ENCODE peak calls at places on chromosomes 1 and 21, in seven cellular contexts. One of them, this sample, is unnamed.

GRCh38 chr21:29416268-29416667 is 117.5 kb downstream of the BACH1 start:
- DNase-seq in aorta: no peak
- DNase-seq in GM19239: no peak
- DNase-seq in substantia nigra: no peak
- DNase-seq in HAP-1: no peak
- DNase-seq in SJCRH30: no peak
- DNase-seq in stimulated activated CD8-positive, alpha-beta memory T cell treated with anti-CD3 and anti-CD28 coated beads, Interleukin-15, amount 100 ng/mL, for 24 hours: no peak
- DNase-seq in this sample: no peak

GRCh38 chr1:8937701-8938100 is 8.0 kb upstream of the CA6 start:
- DNase-seq in HAP-1: no peak
- DNase-seq in substantia nigra: no peak
- DNase-seq in aorta: no peak
- DNase-seq in stimulated activated CD8-positive, alpha-beta memory T cell treated with anti-CD3 and anti-CD28 coated beads, Interleukin-15, amount 100 ng/mL, for 24 hours: no peak
- DNase-seq in GM19239: no peak
- DNase-seq in SJCRH30: no peak
- DNase-seq in this sample: no peak

GRCh38 chr1:41482906-41483895 is 1.3 kb downstream of the EDN2 start:
- DNase-seq in SJCRH30: peak
- DNase-seq in GM19239: no peak
- DNase-seq in aorta: peak
- DNase-seq in HAP-1: no peak
- DNase-seq in stimulated activated CD8-positive, alpha-beta memory T cell treated with anti-CD3 and anti-CD28 coated beads, Interleukin-15, amount 100 ng/mL, for 24 hours: no peak
- DNase-seq in substantia nigra: no peak
- DNase-seq in this sample: no peak

GRCh38 chr1:155719703-155720102 is 30.8 kb downstream of the DAP3 start:
- DNase-seq in GM19239: no peak
- DNase-seq in HAP-1: no peak
- DNase-seq in SJCRH30: no peak
- DNase-seq in substantia nigra: no peak
- DNase-seq in stimulated activated CD8-positive, alpha-beta memory T cell treated with anti-CD3 and anti-CD28 coated beads, Interleukin-15, amount 100 ng/mL, for 24 hours: no peak
- DNase-seq in aorta: no peak
- DNase-seq in this sample: no peak

GRCh38 chr1:33234588-33234990 is 21.7 kb upstream of the ZNF362 start:
- DNase-seq in GM19239: no peak
- DNase-seq in stimulated activated CD8-positive, alpha-beta memory T cell treated with anti-CD3 and anti-CD28 coated beads, Interleukin-15, amount 100 ng/mL, for 24 hours: no peak
- DNase-seq in SJCRH30: peak
- DNase-seq in HAP-1: no peak
- DNase-seq in aorta: no peak
- DNase-seq in substantia nigra: no peak
- DNase-seq in this sample: no peak

GRCh38 chr1:32337855-32338636 is 2.0 kb upstream of the MARCKSL1 start:
- DNase-seq in stimulated activated CD8-positive, alpha-beta memory T cell treated with anti-CD3 and anti-CD28 coated beads, Interleukin-15, amount 100 ng/mL, for 24 hours: no peak
- DNase-seq in GM19239: no peak
- DNase-seq in aorta: peak
- DNase-seq in HAP-1: no peak
- DNase-seq in substantia nigra: peak
- DNase-seq in SJCRH30: peak
- DNase-seq in this sample: no peak

GRCh38 chr1:248704556-248704955 is 2.0 kb upstream of the OR14I1 start:
- DNase-seq in SJCRH30: peak
- DNase-seq in aorta: no peak
- DNase-seq in GM19239: no peak
- DNase-seq in stimulated activated CD8-positive, alpha-beta memory T cell treated with anti-CD3 and anti-CD28 coated beads, Interleukin-15, amount 100 ng/mL, for 24 hours: no peak
- DNase-seq in HAP-1: no peak
- DNase-seq in substantia nigra: no peak
- DNase-seq in this sample: no peak

GRCh38 chr1:51303751-51304196 is 26.6 kb downstream of the TTC39A start:
- DNase-seq in HAP-1: no peak
- DNase-seq in GM19239: no peak
- DNase-seq in stimulated activated CD8-positive, alpha-beta memory T cell treated with anti-CD3 and anti-CD28 coated beads, Interleukin-15, amount 100 ng/mL, for 24 hours: no peak
- DNase-seq in substantia nigra: no peak
- DNase-seq in aorta: peak
- DNase-seq in SJCRH30: no peak
- DNase-seq in this sample: no peak

GRCh38 chr1:8472668-8473067 is 154.8 kb downstream of the SLC45A1 start:
- DNase-seq in aorta: no peak
- DNase-seq in HAP-1: no peak
- DNase-seq in SJCRH30: peak
- DNase-seq in substantia nigra: no peak
- DNase-seq in GM19239: peak
- DNase-seq in stimulated activated CD8-positive, alpha-beta memory T cell treated with anti-CD3 and anti-CD28 coated beads, Interleukin-15, amount 100 ng/mL, for 24 hours: no peak
- DNase-seq in this sample: no peak

GRCh38 chr1:199002670-199003069 is 363.8 kb downstream of the PTPRC start:
- DNase-seq in HAP-1: no peak
- DNase-seq in GM19239: no peak
- DNase-seq in substantia nigra: no peak
- DNase-seq in stimulated activated CD8-positive, alpha-beta memory T cell treated with anti-CD3 and anti-CD28 coated beads, Interleukin-15, amount 100 ng/mL, for 24 hours: no peak
- DNase-seq in aorta: no peak
- DNase-seq in SJCRH30: no peak
- DNase-seq in this sample: no peak

GRCh38 chr1:217135569-217135915 is 412.3 kb upstream of the ESRRG start:
- DNase-seq in aorta: no peak
- DNase-seq in stimulated activated CD8-positive, alpha-beta memory T cell treated with anti-CD3 and anti-CD28 coated beads, Interleukin-15, amount 100 ng/mL, for 24 hours: no peak
- DNase-seq in HAP-1: no peak
- DNase-seq in GM19239: no peak
- DNase-seq in SJCRH30: no peak
- DNase-seq in substantia nigra: no peak
- DNase-seq in this sample: no peak

GRCh38 chr21:46561448-46562095 is 43.3 kb downstream of the S100B start:
- DNase-seq in stimulated activated CD8-positive, alpha-beta memory T cell treated with anti-CD3 and anti-CD28 coated beads, Interleukin-15, amount 100 ng/mL, for 24 hours: no peak
- DNase-seq in SJCRH30: no peak
- DNase-seq in GM19239: no peak
- DNase-seq in HAP-1: no peak
- DNase-seq in substantia nigra: no peak
- DNase-seq in aorta: no peak
- DNase-seq in this sample: no peak

GRCh38 chr1:93288558-93288957 is 57.1 kb upstream of the DR1 start:
- DNase-seq in HAP-1: no peak
- DNase-seq in SJCRH30: peak
- DNase-seq in GM19239: no peak
- DNase-seq in substantia nigra: no peak
- DNase-seq in stimulated activated CD8-positive, alpha-beta memory T cell treated with anti-CD3 and anti-CD28 coated beads, Interleukin-15, amount 100 ng/mL, for 24 hours: no peak
- DNase-seq in aorta: no peak
- DNase-seq in this sample: no peak

GRCh38 chr21:46002841-46003574 is 21.4 kb downstream of the COL6A1 start:
- DNase-seq in SJCRH30: no peak
- DNase-seq in HAP-1: no peak
- DNase-seq in aorta: peak
- DNase-seq in stimulated activated CD8-positive, alpha-beta memory T cell treated with anti-CD3 and anti-CD28 coated beads, Interleukin-15, amount 100 ng/mL, for 24 hours: no peak
- DNase-seq in GM19239: no peak
- DNase-seq in substantia nigra: no peak
- DNase-seq in this sample: no peak

GRCh38 chr1:2127181-2128145 is 67.1 kb downstream of the FAAP20 start:
- DNase-seq in substantia nigra: peak
- DNase-seq in SJCRH30: no peak
- DNase-seq in HAP-1: no peak
- DNase-seq in GM19239: no peak
- DNase-seq in stimulated activated CD8-positive, alpha-beta memory T cell treated with anti-CD3 and anti-CD28 coated beads, Interleukin-15, amount 100 ng/mL, for 24 hours: no peak
- DNase-seq in aorta: peak
- DNase-seq in this sample: no peak

GRCh38 chr21:14482165-14482564 is 64.0 kb downstream of the SAMSN1 start:
- DNase-seq in substantia nigra: no peak
- DNase-seq in HAP-1: no peak
- DNase-seq in GM19239: no peak
- DNase-seq in aorta: no peak
- DNase-seq in stimulated activated CD8-positive, alpha-beta memory T cell treated with anti-CD3 and anti-CD28 coated beads, Interleukin-15, amount 100 ng/mL, for 24 hours: no peak
- DNase-seq in SJCRH30: no peak
- DNase-seq in this sample: no peak

GRCh38 chr1:50421768-50422674 is 1.2 kb downstream of the DMRTA2 start:
- DNase-seq in substantia nigra: no peak
- DNase-seq in stimulated activated CD8-positive, alpha-beta memory T cell treated with anti-CD3 and anti-CD28 coated beads, Interleukin-15, amount 100 ng/mL, for 24 hours: no peak
- DNase-seq in aorta: no peak
- DNase-seq in HAP-1: no peak
- DNase-seq in SJCRH30: peak
- DNase-seq in GM19239: no peak
- DNase-seq in this sample: no peak

GRCh38 chr1:234602334-234603220 is 7.4 kb downstream of the IRF2BP2 start:
- DNase-seq in stimulated activated CD8-positive, alpha-beta memory T cell treated with anti-CD3 and anti-CD28 coated beads, Interleukin-15, amount 100 ng/mL, for 24 hours: no peak
- DNase-seq in substantia nigra: no peak
- DNase-seq in SJCRH30: no peak
- DNase-seq in aorta: no peak
- DNase-seq in GM19239: no peak
- DNase-seq in HAP-1: peak
- DNase-seq in this sample: no peak

GRCh38 chr1:170701962-170702361 is 38.0 kb downstream of the PRRX1 start:
- DNase-seq in SJCRH30: no peak
- DNase-seq in aorta: no peak
- DNase-seq in substantia nigra: no peak
- DNase-seq in HAP-1: no peak
- DNase-seq in GM19239: no peak
- DNase-seq in stimulated activated CD8-positive, alpha-beta memory T cell treated with anti-CD3 and anti-CD28 coated beads, Interleukin-15, amount 100 ng/mL, for 24 hours: no peak
- DNase-seq in this sample: no peak

GRCh38 chr1:176829261-176829976 is 335.1 kb downstream of the ASTN1 start:
- DNase-seq in SJCRH30: no peak
- DNase-seq in stimulated activated CD8-positive, alpha-beta memory T cell treated with anti-CD3 and anti-CD28 coated beads, Interleukin-15, amount 100 ng/mL, for 24 hours: no peak
- DNase-seq in GM19239: no peak
- DNase-seq in aorta: no peak
- DNase-seq in HAP-1: no peak
- DNase-seq in substantia nigra: no peak
- DNase-seq in this sample: no peak

GRCh38 chr1:201422436-201423030 is 1.0 kb upstream of the TNNI1 start:
- DNase-seq in aorta: peak
- DNase-seq in HAP-1: no peak
- DNase-seq in SJCRH30: peak
- DNase-seq in stimulated activated CD8-positive, alpha-beta memory T cell treated with anti-CD3 and anti-CD28 coated beads, Interleukin-15, amount 100 ng/mL, for 24 hours: no peak
- DNase-seq in GM19239: no peak
- DNase-seq in substantia nigra: no peak
- DNase-seq in this sample: no peak

GRCh38 chr21:17819878-17820232 is 699 bp upstream of the C21orf91 start:
- DNase-seq in GM19239: peak
- DNase-seq in SJCRH30: no peak
- DNase-seq in HAP-1: no peak
- DNase-seq in stimulated activated CD8-positive, alpha-beta memory T cell treated with anti-CD3 and anti-CD28 coated beads, Interleukin-15, amount 100 ng/mL, for 24 hours: no peak
- DNase-seq in substantia nigra: no peak
- DNase-seq in aorta: no peak
- DNase-seq in this sample: no peak

GRCh38 chr1:176904057-176904815 is 260.3 kb downstream of the ASTN1 start:
- DNase-seq in substantia nigra: no peak
- DNase-seq in stimulated activated CD8-positive, alpha-beta memory T cell treated with anti-CD3 and anti-CD28 coated beads, Interleukin-15, amount 100 ng/mL, for 24 hours: no peak
- DNase-seq in aorta: no peak
- DNase-seq in HAP-1: no peak
- DNase-seq in SJCRH30: no peak
- DNase-seq in GM19239: no peak
- DNase-seq in this sample: no peak

GRCh38 chr1:162663086-162663485 is 30.8 kb downstream of the DDR2 start:
- DNase-seq in GM19239: no peak
- DNase-seq in aorta: no peak
- DNase-seq in HAP-1: no peak
- DNase-seq in stimulated activated CD8-positive, alpha-beta memory T cell treated with anti-CD3 and anti-CD28 coated beads, Interleukin-15, amount 100 ng/mL, for 24 hours: no peak
- DNase-seq in SJCRH30: no peak
- DNase-seq in substantia nigra: no peak
- DNase-seq in this sample: no peak

GRCh38 chr1:9699361-9699760 is 47.8 kb downstream of the PIK3CD start:
- DNase-seq in SJCRH30: no peak
- DNase-seq in aorta: no peak
- DNase-seq in stimulated activated CD8-positive, alpha-beta memory T cell treated with anti-CD3 and anti-CD28 coated beads, Interleukin-15, amount 100 ng/mL, for 24 hours: no peak
- DNase-seq in GM19239: no peak
- DNase-seq in HAP-1: no peak
- DNase-seq in substantia nigra: no peak
- DNase-seq in this sample: no peak

GRCh38 chr1:113388621-113389355 is 1.5 kb upstream of the MAGI3 start:
- DNase-seq in HAP-1: peak
- DNase-seq in substantia nigra: no peak
- DNase-seq in stimulated activated CD8-positive, alpha-beta memory T cell treated with anti-CD3 and anti-CD28 coated beads, Interleukin-15, amount 100 ng/mL, for 24 hours: no peak
- DNase-seq in aorta: no peak
- DNase-seq in GM19239: no peak
- DNase-seq in SJCRH30: peak
- DNase-seq in this sample: no peak

GRCh38 chr1:206769331-206769731 is 1.2 kb upstream of the IL19 start:
- DNase-seq in SJCRH30: no peak
- DNase-seq in substantia nigra: no peak
- DNase-seq in HAP-1: no peak
- DNase-seq in stimulated activated CD8-positive, alpha-beta memory T cell treated with anti-CD3 and anti-CD28 coated beads, Interleukin-15, amount 100 ng/mL, for 24 hours: no peak
- DNase-seq in GM19239: peak
- DNase-seq in aorta: no peak
- DNase-seq in this sample: no peak

GRCh38 chr1:94025383-94026340 is 95.3 kb downstream of the ABCA4 start:
- DNase-seq in SJCRH30: peak
- DNase-seq in aorta: no peak
- DNase-seq in HAP-1: peak
- DNase-seq in substantia nigra: no peak
- DNase-seq in GM19239: no peak
- DNase-seq in stimulated activated CD8-positive, alpha-beta memory T cell treated with anti-CD3 and anti-CD28 coated beads, Interleukin-15, amount 100 ng/mL, for 24 hours: no peak
- DNase-seq in this sample: peak

GRCh38 chr1:227094249-227094966 is 154.3 kb downstream of the COQ8A start:
- DNase-seq in stimulated activated CD8-positive, alpha-beta memory T cell treated with anti-CD3 and anti-CD28 coated beads, Interleukin-15, amount 100 ng/mL, for 24 hours: no peak
- DNase-seq in HAP-1: no peak
- DNase-seq in substantia nigra: no peak
- DNase-seq in aorta: no peak
- DNase-seq in GM19239: no peak
- DNase-seq in SJCRH30: no peak
- DNase-seq in this sample: no peak

GRCh38 chr1:151398691-151399065 is 695 bp upstream of the PSMB4 start:
- DNase-seq in substantia nigra: no peak
- DNase-seq in HAP-1: peak
- DNase-seq in stimulated activated CD8-positive, alpha-beta memory T cell treated with anti-CD3 and anti-CD28 coated beads, Interleukin-15, amount 100 ng/mL, for 24 hours: no peak
- DNase-seq in GM19239: no peak
- DNase-seq in SJCRH30: no peak
- DNase-seq in aorta: no peak
- DNase-seq in this sample: no peak

GRCh38 chr1:205239078-205239477 is 11.3 kb downstream of the TMCC2 start:
- DNase-seq in HAP-1: no peak
- DNase-seq in stimulated activated CD8-positive, alpha-beta memory T cell treated with anti-CD3 and anti-CD28 coated beads, Interleukin-15, amount 100 ng/mL, for 24 hours: no peak
- DNase-seq in aorta: peak
- DNase-seq in GM19239: no peak
- DNase-seq in SJCRH30: peak
- DNase-seq in substantia nigra: no peak
- DNase-seq in this sample: no peak

GRCh38 chr1:219176168-219176567 is 2.5 kb downstream of the LYPLAL1 start:
- DNase-seq in substantia nigra: no peak
- DNase-seq in SJCRH30: no peak
- DNase-seq in GM19239: no peak
- DNase-seq in HAP-1: no peak
- DNase-seq in stimulated activated CD8-positive, alpha-beta memory T cell treated with anti-CD3 and anti-CD28 coated beads, Interleukin-15, amount 100 ng/mL, for 24 hours: no peak
- DNase-seq in aorta: no peak
- DNase-seq in this sample: no peak